ENCODE peak calls at places on chromosome 22, in eight cellular contexts. One of them, this sample, is unnamed.

GRCh38 chr22:48438096-48438495 is 1389.6 kb downstream of the BRD1 start:
- DNase-seq in fibroblast of lung: no peak
- DNase-seq in neuronal stem cell: no peak
- DNase-seq in neural progenitor cell: no peak
- DNase-seq in CD8-positive, alpha-beta memory T cell: no peak
- DNase-seq in K562: no peak
- DNase-seq in colonic mucosa: no peak
- DNase-seq in transverse colon: no peak
- DNase-seq in this sample: no peak

GRCh38 chr22:38122616-38123015 is 12.1 kb upstream of the BAIAP2L2 start:
- DNase-seq in colonic mucosa: no peak
- DNase-seq in transverse colon: no peak
- DNase-seq in neural progenitor cell: no peak
- DNase-seq in CD8-positive, alpha-beta memory T cell: no peak
- DNase-seq in fibroblast of lung: no peak
- DNase-seq in K562: no peak
- DNase-seq in neuronal stem cell: no peak
- DNase-seq in this sample: no peak

GRCh38 chr22:30325724-30326703 is 727 bp downstream of the TBC1D10A start:
- DNase-seq in neural progenitor cell: peak; percentile 12
- DNase-seq in colonic mucosa: peak; percentile 58
- DNase-seq in neuronal stem cell: no peak
- DNase-seq in CD8-positive, alpha-beta memory T cell: peak; percentile 24
- DNase-seq in fibroblast of lung: no peak
- DNase-seq in K562: peak; percentile 68
- DNase-seq in transverse colon: peak; percentile 62
- DNase-seq in this sample: peak; percentile 26

GRCh38 chr22:49448546-49448945 is 379.1 kb downstream of the BRD1 start:
- DNase-seq in CD8-positive, alpha-beta memory T cell: no peak
- DNase-seq in fibroblast of lung: no peak
- DNase-seq in neuronal stem cell: no peak
- DNase-seq in K562: no peak
- DNase-seq in transverse colon: no peak
- DNase-seq in colonic mucosa: no peak
- DNase-seq in neural progenitor cell: no peak
- DNase-seq in this sample: no peak

GRCh38 chr22:39778055-39778454 is 115.5 kb downstream of the ENTHD1 start:
- DNase-seq in transverse colon: no peak
- DNase-seq in fibroblast of lung: no peak
- DNase-seq in neuronal stem cell: no peak
- DNase-seq in neural progenitor cell: no peak
- DNase-seq in colonic mucosa: no peak
- DNase-seq in K562: no peak
- DNase-seq in CD8-positive, alpha-beta memory T cell: no peak
- DNase-seq in this sample: no peak

GRCh38 chr22:49968313-49968830 is 7.8 kb downstream of the PIM3 start:
- DNase-seq in transverse colon: no peak
- DNase-seq in K562: no peak
- DNase-seq in neural progenitor cell: no peak
- DNase-seq in colonic mucosa: peak; percentile 20
- DNase-seq in CD8-positive, alpha-beta memory T cell: no peak
- DNase-seq in fibroblast of lung: no peak
- DNase-seq in neuronal stem cell: no peak
- DNase-seq in this sample: no peak

GRCh38 chr22:50320116-50320515 is 6.7 kb downstream of the DENND6B start:
- DNase-seq in colonic mucosa: no peak
- DNase-seq in fibroblast of lung: no peak
- DNase-seq in neural progenitor cell: no peak
- DNase-seq in transverse colon: no peak
- DNase-seq in K562: no peak
- DNase-seq in CD8-positive, alpha-beta memory T cell: no peak
- DNase-seq in neuronal stem cell: no peak
- DNase-seq in this sample: no peak

GRCh38 chr22:41555325-41555724 is 5.5 kb upstream of the CSDC2 start:
- DNase-seq in colonic mucosa: no peak
- DNase-seq in fibroblast of lung: peak; percentile 35
- DNase-seq in transverse colon: no peak
- DNase-seq in neural progenitor cell: no peak
- DNase-seq in K562: no peak
- DNase-seq in CD8-positive, alpha-beta memory T cell: no peak
- DNase-seq in neuronal stem cell: no peak
- DNase-seq in this sample: no peak

GRCh38 chr22:23856721-23857605 is 712 bp upstream of the SLC2A11 start:
- DNase-seq in fibroblast of lung: peak; percentile 31
- DNase-seq in transverse colon: peak; percentile 60
- DNase-seq in neuronal stem cell: peak; percentile 49
- DNase-seq in neural progenitor cell: peak; percentile 75
- DNase-seq in CD8-positive, alpha-beta memory T cell: no peak
- DNase-seq in colonic mucosa: peak; percentile 57
- DNase-seq in K562: no peak
- DNase-seq in this sample: no peak

GRCh38 chr22:46681010-46681409 is 57.0 kb downstream of the CERK start:
- DNase-seq in colonic mucosa: no peak
- DNase-seq in transverse colon: no peak
- DNase-seq in neuronal stem cell: no peak
- DNase-seq in K562: peak; percentile 49
- DNase-seq in neural progenitor cell: no peak
- DNase-seq in fibroblast of lung: no peak
- DNase-seq in CD8-positive, alpha-beta memory T cell: no peak
- DNase-seq in this sample: no peak

GRCh38 chr22:43795320-43795719 is 16.8 kb downstream of the EFCAB6 start:
- DNase-seq in fibroblast of lung: no peak
- DNase-seq in neural progenitor cell: no peak
- DNase-seq in colonic mucosa: no peak
- DNase-seq in CD8-positive, alpha-beta memory T cell: no peak
- DNase-seq in K562: no peak
- DNase-seq in transverse colon: no peak
- DNase-seq in neuronal stem cell: no peak
- DNase-seq in this sample: no peak

GRCh38 chr22:19634206-19634536 is 80.1 kb upstream of the SEPTIN5 start:
- DNase-seq in colonic mucosa: no peak
- DNase-seq in transverse colon: no peak
- DNase-seq in neuronal stem cell: no peak
- DNase-seq in K562: no peak
- DNase-seq in fibroblast of lung: no peak
- DNase-seq in neural progenitor cell: no peak
- DNase-seq in CD8-positive, alpha-beta memory T cell: no peak
- DNase-seq in this sample: no peak

GRCh38 chr22:31075961-31076360 is 5.2 kb upstream of the SMTN start:
- DNase-seq in neural progenitor cell: no peak
- DNase-seq in transverse colon: peak; percentile 70
- DNase-seq in colonic mucosa: peak; percentile 72
- DNase-seq in fibroblast of lung: peak; percentile 93
- DNase-seq in K562: no peak
- DNase-seq in neuronal stem cell: no peak
- DNase-seq in CD8-positive, alpha-beta memory T cell: no peak
- DNase-seq in this sample: no peak

GRCh38 chr22:20963201-20964052 is 3.6 kb upstream of the AIFM3 start:
- DNase-seq in CD8-positive, alpha-beta memory T cell: no peak
- DNase-seq in colonic mucosa: no peak
- DNase-seq in neuronal stem cell: no peak
- DNase-seq in transverse colon: no peak
- DNase-seq in K562: no peak
- DNase-seq in neural progenitor cell: no peak
- DNase-seq in fibroblast of lung: no peak
- DNase-seq in this sample: no peak

GRCh38 chr22:20015971-20016733 is 471 bp downstream of the ARVCF start:
- DNase-seq in K562: peak; percentile 67
- DNase-seq in transverse colon: peak; percentile 33
- DNase-seq in fibroblast of lung: no peak
- DNase-seq in neural progenitor cell: peak; percentile 68
- DNase-seq in colonic mucosa: peak; percentile 34
- DNase-seq in neuronal stem cell: no peak
- DNase-seq in CD8-positive, alpha-beta memory T cell: no peak
- DNase-seq in this sample: peak; percentile 20

GRCh38 chr22:27212081-27212480 is 554.7 kb downstream of the MIAT start:
- DNase-seq in transverse colon: no peak
- DNase-seq in colonic mucosa: no peak
- DNase-seq in fibroblast of lung: no peak
- DNase-seq in neural progenitor cell: no peak
- DNase-seq in CD8-positive, alpha-beta memory T cell: no peak
- DNase-seq in neuronal stem cell: no peak
- DNase-seq in K562: no peak
- DNase-seq in this sample: no peak

GRCh38 chr22:22935546-22936157 is 48.0 kb downstream of the IGLL5 start:
- DNase-seq in colonic mucosa: no peak
- DNase-seq in transverse colon: peak; percentile 75
- DNase-seq in fibroblast of lung: no peak
- DNase-seq in CD8-positive, alpha-beta memory T cell: no peak
- DNase-seq in K562: peak; percentile 60
- DNase-seq in neuronal stem cell: no peak
- DNase-seq in neural progenitor cell: no peak
- DNase-seq in this sample: no peak

GRCh38 chr22:49965291-49966040 is 4.9 kb downstream of the PIM3 start:
- DNase-seq in K562: no peak
- DNase-seq in CD8-positive, alpha-beta memory T cell: peak; percentile 0
- DNase-seq in transverse colon: peak; percentile 16
- DNase-seq in fibroblast of lung: no peak
- DNase-seq in colonic mucosa: peak; percentile 23
- DNase-seq in neural progenitor cell: peak; percentile 2
- DNase-seq in neuronal stem cell: no peak
- DNase-seq in this sample: no peak

GRCh38 chr22:29988719-29989118 is 91.5 kb upstream of the HORMAD2 start:
- DNase-seq in colonic mucosa: no peak
- DNase-seq in neural progenitor cell: no peak
- DNase-seq in transverse colon: no peak
- DNase-seq in K562: no peak
- DNase-seq in neuronal stem cell: no peak
- DNase-seq in CD8-positive, alpha-beta memory T cell: no peak
- DNase-seq in fibroblast of lung: peak; percentile 51
- DNase-seq in this sample: no peak

GRCh38 chr22:30265851-30266444 is 703 bp downstream of the OSM start:
- DNase-seq in fibroblast of lung: no peak
- DNase-seq in CD8-positive, alpha-beta memory T cell: peak; percentile 75
- DNase-seq in transverse colon: peak; percentile 73
- DNase-seq in K562: peak; percentile 49
- DNase-seq in neural progenitor cell: no peak
- DNase-seq in colonic mucosa: peak; percentile 52
- DNase-seq in neuronal stem cell: no peak
- DNase-seq in this sample: no peak

GRCh38 chr22:47372111-47372581 is 609.7 kb downstream of the TBC1D22A start:
- DNase-seq in CD8-positive, alpha-beta memory T cell: no peak
- DNase-seq in neuronal stem cell: no peak
- DNase-seq in fibroblast of lung: no peak
- DNase-seq in transverse colon: no peak
- DNase-seq in neural progenitor cell: no peak
- DNase-seq in colonic mucosa: no peak
- DNase-seq in K562: no peak
- DNase-seq in this sample: no peak

GRCh38 chr22:41479671-41480396 is 10.9 kb downstream of the ACO2 start:
- DNase-seq in colonic mucosa: no peak
- DNase-seq in neural progenitor cell: peak; percentile 93
- DNase-seq in neuronal stem cell: peak; percentile 83
- DNase-seq in CD8-positive, alpha-beta memory T cell: no peak
- DNase-seq in K562: no peak
- DNase-seq in fibroblast of lung: peak; percentile 73
- DNase-seq in transverse colon: no peak
- DNase-seq in this sample: no peak

GRCh38 chr22:22070371-22070824 is 87.8 kb upstream of the TOP3B start:
- DNase-seq in colonic mucosa: no peak
- DNase-seq in CD8-positive, alpha-beta memory T cell: no peak
- DNase-seq in neural progenitor cell: no peak
- DNase-seq in transverse colon: no peak
- DNase-seq in fibroblast of lung: no peak
- DNase-seq in K562: no peak
- DNase-seq in neuronal stem cell: no peak
- DNase-seq in this sample: no peak

GRCh38 chr22:25673721-25674120 is 68.3 kb upstream of the MYO18B start:
- DNase-seq in fibroblast of lung: no peak
- DNase-seq in K562: no peak
- DNase-seq in neural progenitor cell: no peak
- DNase-seq in neuronal stem cell: no peak
- DNase-seq in CD8-positive, alpha-beta memory T cell: no peak
- DNase-seq in transverse colon: no peak
- DNase-seq in colonic mucosa: no peak
- DNase-seq in this sample: no peak
- H3K4me1 ChIP-seq in fibroblast of lung: no peaks in the 10 kb centered on the region
- H3K4me1 ChIP-seq in K562: no peaks in the 10 kb centered on the region
- H3K4me1 ChIP-seq in neural progenitor cell: peaks cover 5% of the 10 kb centered on the region
- H3K4me1 ChIP-seq in neuronal stem cell: peaks cover 2% of the 10 kb centered on the region
- H3K4me1 ChIP-seq in CD8-positive, alpha-beta memory T cell: no peaks in the 10 kb centered on the region
- H3K4me1 ChIP-seq in transverse colon: peaks cover 4% of the 10 kb centered on the region
- H3K4me1 ChIP-seq in colonic mucosa: no peaks in the 10 kb centered on the region
- H3K4me1 ChIP-seq in this sample: no peaks in the 10 kb centered on the region

GRCh38 chr22:42584364-42584940 is 30.2 kb downstream of the POLDIP3 start:
- DNase-seq in neural progenitor cell: no peak
- DNase-seq in neuronal stem cell: no peak
- DNase-seq in CD8-positive, alpha-beta memory T cell: no peak
- DNase-seq in colonic mucosa: no peak
- DNase-seq in fibroblast of lung: no peak
- DNase-seq in transverse colon: no peak
- DNase-seq in K562: no peak
- DNase-seq in this sample: no peak
- H3K4me3 ChIP-seq in neural progenitor cell: no peak overlapping the region
- H3K4me3 ChIP-seq in neuronal stem cell: no peak overlapping the region
- H3K4me3 ChIP-seq in CD8-positive, alpha-beta memory T cell: no peak overlapping the region
- H3K4me3 ChIP-seq in colonic mucosa: no peak overlapping the region
- H3K4me3 ChIP-seq in fibroblast of lung: no peak overlapping the region
- H3K4me3 ChIP-seq in transverse colon: no peak overlapping the region
- H3K4me3 ChIP-seq in K562: no peak overlapping the region
- H3K4me3 ChIP-seq in this sample: no peak overlapping the region

GRCh38 chr22:32791056-32791455 is 10.4 kb upstream of the TIMP3 start:
- DNase-seq in neuronal stem cell: no peak
- DNase-seq in K562: no peak
- DNase-seq in fibroblast of lung: no peak
- DNase-seq in CD8-positive, alpha-beta memory T cell: no peak
- DNase-seq in neural progenitor cell: no peak
- DNase-seq in transverse colon: no peak
- DNase-seq in colonic mucosa: no peak
- DNase-seq in this sample: no peak

GRCh38 chr22:32794449-32795213 is 6.9 kb upstream of the TIMP3 start:
- DNase-seq in transverse colon: no peak
- DNase-seq in fibroblast of lung: peak; percentile 18
- DNase-seq in neuronal stem cell: no peak
- DNase-seq in colonic mucosa: no peak
- DNase-seq in K562: no peak
- DNase-seq in CD8-positive, alpha-beta memory T cell: no peak
- DNase-seq in neural progenitor cell: no peak
- DNase-seq in this sample: no peak

GRCh38 chr22:32793604-32794003 is 7.9 kb upstream of the TIMP3 start:
- DNase-seq in neural progenitor cell: no peak
- DNase-seq in transverse colon: no peak
- DNase-seq in neuronal stem cell: no peak
- DNase-seq in K562: no peak
- DNase-seq in CD8-positive, alpha-beta memory T cell: no peak
- DNase-seq in fibroblast of lung: no peak
- DNase-seq in colonic mucosa: no peak
- DNase-seq in this sample: no peak

GRCh38 chr22:32796865-32797573 is 4.5 kb upstream of the TIMP3 start:
- DNase-seq in transverse colon: peak; percentile 70
- DNase-seq in neuronal stem cell: peak; percentile 48
- DNase-seq in colonic mucosa: peak; percentile 69
- DNase-seq in K562: peak; percentile 63
- DNase-seq in fibroblast of lung: peak; percentile 85
- DNase-seq in neural progenitor cell: peak; percentile 82
- DNase-seq in CD8-positive, alpha-beta memory T cell: peak; percentile 11
- DNase-seq in this sample: peak; percentile 70

GRCh38 chr22:32795214-32795596 is 6.3 kb upstream of the TIMP3 start:
- DNase-seq in colonic mucosa: no peak
- DNase-seq in fibroblast of lung: no peak
- DNase-seq in K562: no peak
- DNase-seq in transverse colon: no peak
- DNase-seq in CD8-positive, alpha-beta memory T cell: no peak
- DNase-seq in neural progenitor cell: no peak
- DNase-seq in neuronal stem cell: no peak
- DNase-seq in this sample: no peak
- H3K4me1 ChIP-seq in colonic mucosa: no peaks in the 10 kb centered on the region
- H3K4me1 ChIP-seq in fibroblast of lung: peaks cover 5% of the 10 kb centered on the region
- H3K4me1 ChIP-seq in K562: no peaks in the 10 kb centered on the region
- H3K4me1 ChIP-seq in transverse colon: peaks cover 6% of the 10 kb centered on the region
- H3K4me1 ChIP-seq in CD8-positive, alpha-beta memory T cell: no peaks in the 10 kb centered on the region
- H3K4me1 ChIP-seq in neural progenitor cell: peaks cover 7% of the 10 kb centered on the region
- H3K4me1 ChIP-seq in neuronal stem cell: peaks cover 3% of the 10 kb centered on the region
- H3K4me1 ChIP-seq in this sample: peaks cover 5% of the 10 kb centered on the region

GRCh38 chr22:17706947-17707346 is 67.3 kb downstream of the BID start:
- DNase-seq in K562: no peak
- DNase-seq in CD8-positive, alpha-beta memory T cell: no peak
- DNase-seq in colonic mucosa: no peak
- DNase-seq in fibroblast of lung: no peak
- DNase-seq in neural progenitor cell: no peak
- DNase-seq in transverse colon: no peak
- DNase-seq in neuronal stem cell: no peak
- DNase-seq in this sample: no peak
- H3K4me3 ChIP-seq in K562: no peak overlapping the region
- H3K4me3 ChIP-seq in CD8-positive, alpha-beta memory T cell: no peak overlapping the region
- H3K4me3 ChIP-seq in colonic mucosa: peak overlapping the region; percentile 1
- H3K4me3 ChIP-seq in fibroblast of lung: peak overlapping the region; percentile 44
- H3K4me3 ChIP-seq in neural progenitor cell: no peak overlapping the region
- H3K4me3 ChIP-seq in transverse colon: no peak overlapping the region
- H3K4me3 ChIP-seq in neuronal stem cell: no peak overlapping the region
- H3K4me3 ChIP-seq in this sample: peak overlapping the region; percentile 26